ENCODE peak calls at places on chromosomes 7 and 10, in six cellular contexts. R is A549; A is mammary epithelial cell; Q is right lobe of liver; Y is CD8-positive, alpha-beta T cell; D is fibroblast of lung. F is an unnamed sample.

GRCh38 chr7:39651262-39651661 is 27.9 kb downstream of the RALA start:
- DNase-seq in R (no peak), D (peak; percentile 82), A (no peak), Y (no peak), Q (no peak), F (peak; percentile 31)

GRCh38 chr10:103685880-103686669 is 169.3 kb downstream of the SH3PXD2A start:
- DNase-seq in Y (peak; percentile 81), Q (peak; percentile 80), D (peak; percentile 78), R (peak; percentile 55), A (no peak), F (peak; percentile 64)

GRCh38 chr10:3539696-3540383 is 245.2 kb downstream of the KLF6 start:
- DNase-seq in Y (no peak), A (no peak), R (no peak), Q (no peak), D (no peak), F (no peak)

GRCh38 chr7:144908324-144908723 is 72.5 kb upstream of the TPK1 start:
- DNase-seq in Q (no peak), R (no peak), D (no peak), Y (no peak), A (no peak), F (no peak)

GRCh38 chr7:44154703-44155102 is 13.6 kb upstream of the MYL7 start:
- DNase-seq in Y (no peak), R (no peak), Q (no peak), D (no peak), A (no peak), F (no peak)

GRCh38 chr10:7872041-7872442 is 53.7 kb downstream of the TAF3 start:
- DNase-seq in R (peak; percentile 31), A (peak; percentile 27), Q (no peak), Y (no peak), D (peak; percentile 37), F (no peak)

GRCh38 chr7:87866089-87866488 is 10.1 kb downstream of the SLC25A40 start:
- DNase-seq in R (no peak), Q (no peak), D (no peak), Y (no peak), A (no peak), F (no peak)

GRCh38 chr10:72321248-72322029 is 33.3 kb downstream of the DNAJB12 start:
- DNase-seq in R (no peak), A (no peak), Q (no peak), D (no peak), Y (no peak), F (no peak)

GRCh38 chr10:29579455-29579970 is 55.3 kb downstream of the SVIL start:
- DNase-seq in Y (no peak), D (no peak), R (no peak), Q (no peak), A (no peak), F (no peak)

GRCh38 chr10:80186364-80187012 is 18.8 kb downstream of the ANXA11 start:
- DNase-seq in A (no peak), Q (no peak), R (no peak), Y (no peak), D (no peak), F (no peak)

GRCh38 chr10:28879875-28880381 is 202.6 kb downstream of the BAMBI start:
- DNase-seq in Q (peak; percentile 56), Y (no peak), A (no peak), R (no peak), D (no peak), F (no peak)

GRCh38 chr7:1672851-1673486 is 2.9 kb downstream of the ELFN1 start:
- DNase-seq in Y (no peak), R (no peak), D (no peak), Q (peak; percentile 53), A (no peak), F (peak; percentile 37)

GRCh38 chr7:54689394-54690058 is 69.5 kb downstream of the SEC61G start:
- DNase-seq in R (no peak), Q (no peak), Y (no peak), A (no peak), D (no peak), F (no peak)

GRCh38 chr7:151058766-151059361 is 525 bp upstream of the SLC4A2 start:
- DNase-seq in Q (no peak), A (peak; percentile 16), R (peak; percentile 33), Y (no peak), D (no peak), F (no peak)

GRCh38 chr7:151057989-151058765 is 480 bp upstream of the CDK5 start:
- DNase-seq in Y (peak; percentile 96), D (peak; percentile 100), A (peak; percentile 99), Q (peak; percentile 99), R (peak; percentile 100), F (peak; percentile 98)

GRCh38 chr7:151057038-151057736 is 510 bp downstream of the CDK5 start:
- DNase-seq in D (no peak), Q (no peak), Y (no peak), R (no peak), A (no peak), F (no peak)

GRCh38 chr7:151056286-151057037 is 1.2 kb downstream of the CDK5 start:
- DNase-seq in Q (no peak), D (no peak), Y (no peak), R (no peak), A (peak; percentile 21), F (no peak)

DNA sequence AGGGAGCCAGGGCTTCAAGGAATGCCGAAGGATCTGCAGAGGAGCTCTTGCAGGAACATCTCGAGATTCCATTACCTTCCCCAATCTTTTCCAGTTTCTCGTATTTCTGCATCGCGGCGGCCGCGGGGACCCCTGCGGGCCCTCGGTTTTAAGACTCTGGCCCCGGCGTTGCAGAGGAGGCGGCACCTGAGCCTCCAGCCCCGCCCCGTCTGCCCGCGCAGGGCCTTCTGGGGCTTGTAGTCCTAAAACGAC is at the start of gene CDK5:
- DNase-seq in Q (no peak), R (no peak), A (no peak), Y (no peak), D (no peak), F (no peak)
- H3K4me3 ChIP-seq in Q (peak within 1 kb of the TSS; percentile 87), R (peak within 1 kb of the TSS; percentile 86), A (peak within 1 kb of the TSS; percentile 74), Y (peak within 1 kb of the TSS; percentile 71), D (peak within 1 kb of the TSS; percentile 61), F (peak within 1 kb of the TSS; percentile 47)

GRCh38 chr10:122374859-122375721 is 582 bp downstream of the PLEKHA1 start:
- DNase-seq in R (peak; percentile 49), Q (peak; percentile 82), D (peak; percentile 52), Y (peak; percentile 76), A (peak; percentile 77), F (peak; percentile 74)

GRCh38 chr10:122373713-122374112 is 795 bp upstream of the PLEKHA1 start:
- DNase-seq in A (no peak), R (peak; percentile 31), Q (no peak), D (no peak), Y (no peak), F (no peak)

GRCh38 chr10:122375761-122376160 is 1.3 kb downstream of the PLEKHA1 start:
- DNase-seq in R (no peak), A (no peak), Q (no peak), Y (no peak), D (no peak), F (no peak)

GRCh38 chr10:122373108-122373507 is 1.4 kb upstream of the PLEKHA1 start:
- DNase-seq in Q (no peak), D (no peak), R (no peak), A (no peak), Y (no peak), F (no peak)

GRCh38 chr10:122374246-122374858 is at the start of gene PLEKHA1:
- DNase-seq in D (peak; percentile 92), R (peak; percentile 94), Q (peak; percentile 97), A (peak; percentile 97), Y (peak; percentile 92), F (peak; percentile 95)
- H3K27ac ChIP-seq in D (peak within 1 kb of the TSS; percentile 81), R (peak within 1 kb of the TSS; percentile 89), Q (peak within 1 kb of the TSS; percentile 97), A (peak within 1 kb of the TSS; percentile 90), Y (peak within 1 kb of the TSS; percentile 80), F (peak within 1 kb of the TSS; percentile 43)

GRCh38 chr10:84447701-84448400 is 119.5 kb downstream of the CCSER2 start:
- DNase-seq in Q (no peak), A (no peak), R (no peak), D (no peak), Y (no peak), F (no peak)
- H3K4me3 ChIP-seq in Q (no peak overlapping the region), A (no peak overlapping the region), R (no peak overlapping the region), D (no peak overlapping the region), Y (no peak overlapping the region), F (no peak overlapping the region)

DNA sequence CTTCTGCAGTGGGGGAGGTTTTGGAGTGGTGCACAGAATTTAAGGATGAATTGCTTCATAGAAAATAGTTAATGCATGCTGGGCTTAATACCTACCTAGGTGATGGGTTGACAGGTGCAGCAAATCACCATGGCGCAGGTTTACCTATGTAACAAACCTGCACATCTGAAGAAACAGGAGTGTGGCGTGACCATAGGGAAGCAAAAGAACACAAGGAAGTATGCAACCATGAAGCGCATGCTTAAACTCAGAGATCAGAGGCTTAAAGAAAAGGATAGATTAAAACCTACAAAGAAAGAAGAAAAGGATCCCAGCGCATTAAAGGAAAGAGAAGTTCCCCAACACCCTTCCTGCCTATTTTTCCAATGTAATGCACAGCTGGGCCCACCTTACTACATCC is 22.0 kb downstream of the CCDC126 start:
- DNase-seq in D (no peak), A (no peak), Y (no peak), Q (no peak), R (no peak), F (no peak)
- H3K27ac ChIP-seq in D (no peak overlapping the region), A (no peak overlapping the region), Y (no peak overlapping the region), Q (no peak overlapping the region), R (no peak overlapping the region), F (no peak overlapping the region)

GRCh38 chr7:132187869-132188789 is 388.1 kb downstream of the PLXNA4 start:
- DNase-seq in A (no peak), Q (no peak), R (no peak), Y (no peak), D (no peak), F (no peak)
- H3K4me3 ChIP-seq in A (no peak overlapping the region), Q (no peak overlapping the region), R (no peak overlapping the region), Y (no peak overlapping the region), D (no peak overlapping the region), F (no peak overlapping the region)

DNA sequence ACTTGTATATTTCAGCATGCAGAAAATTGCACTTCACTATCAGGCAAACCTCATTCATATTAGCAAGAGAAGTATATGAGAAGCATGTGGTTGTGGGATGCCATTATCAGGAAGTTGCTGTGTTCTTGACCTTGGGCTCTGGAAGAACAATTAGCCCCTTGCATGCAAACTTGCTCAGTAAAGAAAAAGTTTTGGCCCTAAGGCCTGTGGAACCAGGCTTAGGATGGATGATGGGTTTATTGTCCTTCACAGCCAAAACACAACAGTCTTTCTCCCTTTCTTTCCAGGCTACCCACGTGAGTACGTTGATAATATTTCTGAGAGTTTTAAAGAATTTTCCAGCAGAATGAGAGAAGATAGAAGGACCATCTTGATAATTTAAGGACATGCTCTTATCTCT is 166.4 kb downstream of the AUTS2 start:
- DNase-seq in D (no peak), A (no peak), Q (no peak), Y (no peak), R (no peak), F (no peak)
- H3K27ac ChIP-seq in D (no peak overlapping the region), A (no peak overlapping the region), Q (no peak overlapping the region), Y (no peak overlapping the region), R (no peak overlapping the region), F (no peak overlapping the region)

DNA sequence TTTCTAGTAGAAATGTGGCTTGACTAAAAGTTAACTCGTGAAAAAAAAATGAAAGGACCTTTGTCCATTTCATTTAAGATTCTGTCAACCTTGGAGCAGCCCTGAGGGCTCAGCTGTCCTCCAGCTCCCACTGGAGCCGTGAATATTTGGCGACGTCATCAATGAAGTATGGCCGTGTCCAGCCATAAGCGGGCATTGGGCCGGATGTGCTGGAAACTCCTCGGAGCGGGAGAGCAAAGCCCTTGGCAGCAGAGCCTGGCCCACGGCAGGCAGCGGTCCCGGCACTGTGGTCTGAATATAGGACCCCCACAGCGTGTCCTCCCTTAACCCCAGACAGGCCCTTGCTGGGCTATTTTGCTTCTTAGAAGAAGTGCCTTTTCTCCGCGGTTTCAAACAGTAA is 50.0 kb downstream of the JAKMIP3 start:
- DNase-seq in Y (no peak), R (no peak), A (no peak), Q (peak; percentile 33), D (no peak), F (no peak)
- H3K4me3 ChIP-seq in Y (no peak overlapping the region), R (no peak overlapping the region), A (no peak overlapping the region), Q (no peak overlapping the region), D (no peak overlapping the region), F (no peak overlapping the region)

F was measured in SJSA1.